ENCODE peak calls at places on chromosome 22, in six cellular contexts. U is HepG2, H is GM12891, I is K562, S is GM12878, D is H1. E is an unnamed sample.

GRCh38 chr22:41687901-41688364 is 734 bp downstream of the SNU13 start:
- DNase-seq in H (no peak), U (no peak), D (no peak), I (peak), S (no peak), E (no peak)

GRCh38 chr22:38841211-38841610 is 2.6 kb downstream of the NPTXR start:
- DNase-seq in I (no peak), S (no peak), D (no peak), H (no peak), U (no peak), E (no peak)

GRCh38 chr22:47116426-47117341 is 354.2 kb downstream of the TBC1D22A start:
- DNase-seq in D (no peak), U (no peak), H (no peak), S (no peak), I (no peak), E (no peak)

GRCh38 chr22:41310336-41310735 is 9.0 kb downstream of the ZC3H7B start:
- DNase-seq in D (no peak), S (no peak), U (no peak), H (no peak), I (no peak), E (no peak)

GRCh38 chr22:19714320-19715252 is at the start of gene SEPTIN5:
- DNase-seq in U (no peak), S (no peak), I (peak), H (no peak), D (peak), E (no peak)

GRCh38 chr22:19038728-19039447 is 83.3 kb downstream of the DGCR2 start:
- DNase-seq in H (no peak), I (no peak), S (no peak), U (no peak), D (no peak), E (no peak)

GRCh38 chr22:25853902-25854301 is 111.9 kb downstream of the MYO18B start:
- DNase-seq in U (peak), S (no peak), I (peak), D (no peak), H (no peak), E (no peak)

GRCh38 chr22:28341001-28341400 is 338.6 kb downstream of the TTC28 start:
- DNase-seq in D (no peak), H (no peak), U (no peak), I (no peak), S (no peak), E (no peak)

GRCh38 chr22:27198518-27199035 is 541.2 kb downstream of the MIAT start:
- DNase-seq in I (no peak), S (no peak), U (no peak), D (no peak), H (no peak), E (no peak)

DNA sequence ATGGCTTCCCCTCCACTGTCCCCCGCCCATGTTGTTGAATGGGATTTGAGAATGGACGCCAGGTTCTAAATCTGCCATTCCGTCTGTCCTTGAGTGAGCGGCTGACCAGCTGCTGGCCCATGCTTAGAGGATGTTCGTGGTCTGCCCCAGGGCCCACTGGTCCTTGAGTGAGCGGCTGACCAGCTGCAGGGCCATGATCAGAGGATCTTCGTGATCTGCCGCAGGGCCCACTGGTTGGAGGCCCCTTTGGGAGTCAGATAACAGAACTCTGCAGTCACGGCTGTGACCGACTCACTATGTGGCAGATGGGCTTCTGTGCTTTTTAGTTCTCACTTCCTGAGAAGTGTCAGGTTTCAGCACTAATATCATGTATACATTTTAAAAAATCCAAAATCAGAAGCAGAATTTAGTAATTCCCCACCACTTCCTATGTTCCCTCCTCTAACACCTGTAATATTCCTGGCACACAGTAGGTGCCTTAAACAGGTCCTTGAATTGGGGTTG is 54.1 kb downstream of the MICAL3 start:
- DNase-seq in I (peak), D (no peak), S (no peak), H (no peak), U (no peak), E (no peak)
- TF ChIP-seq POLR2A in I (no peak), D (no peak), S (no peak), H (no peak), U (no peak), E (no peak)

GRCh38 chr22:48711669-48712068 is 1116.0 kb downstream of the BRD1 start:
- DNase-seq in S (no peak), I (no peak), U (no peak), D (no peak), H (no peak), E (no peak)

GRCh38 chr22:48709976-48710375 is 1117.7 kb downstream of the BRD1 start:
- DNase-seq in D (no peak), H (no peak), U (no peak), S (no peak), I (no peak), E (no peak)

GRCh38 chr22:48711031-48711431 is 1116.6 kb downstream of the BRD1 start:
- DNase-seq in H (no peak), D (no peak), S (no peak), U (no peak), I (no peak), E (no peak)

GRCh38 chr22:48709453-48709852 is 1118.2 kb downstream of the BRD1 start:
- DNase-seq in H (no peak), S (no peak), D (no peak), U (no peak), I (no peak), E (no peak)

DNA sequence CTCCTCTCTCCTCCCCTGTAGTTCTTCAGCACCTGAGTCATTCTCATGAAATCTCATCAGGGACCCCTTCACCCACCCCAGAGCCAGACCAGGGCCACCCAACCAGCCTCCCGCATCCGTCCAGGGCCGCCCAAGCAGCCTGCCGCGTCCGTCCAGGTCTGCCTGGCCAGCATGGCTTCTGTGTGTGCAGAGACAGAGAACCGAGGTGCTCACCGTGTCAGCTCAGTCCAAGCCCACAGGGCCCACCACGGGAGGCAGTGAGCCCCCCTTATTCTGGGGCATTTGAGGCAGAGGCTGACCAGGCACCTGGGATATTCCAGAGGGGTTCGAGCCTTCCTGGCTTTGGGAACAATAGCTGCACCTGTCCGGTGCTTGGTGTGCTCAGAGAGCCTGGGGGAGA is 1117.3 kb downstream of the BRD1 start:
- DNase-seq in S (no peak), H (no peak), I (no peak), D (no peak), U (no peak), E (no peak)
- TF ChIP-seq TAF1 in S (no peak), H (no peak), I (no peak), D (no peak), U (no peak), E (no peak)

GRCh38 chr22:46112405-46112804 is 37.9 kb upstream of the PPARA start:
- DNase-seq in S (no peak), I (no peak), U (no peak), H (no peak), D (no peak), E (no peak)

GRCh38 chr22:46108564-46109473 is 41.5 kb upstream of the PPARA start:
- DNase-seq in I (peak), U (peak), H (no peak), D (no peak), S (no peak), E (no peak)

GRCh38 chr22:46111645-46112306 is 38.5 kb upstream of the PPARA start:
- DNase-seq in I (no peak), S (no peak), H (no peak), U (no peak), D (no peak), E (no peak)

GRCh38 chr22:46109474-46110003 is 40.8 kb upstream of the PPARA start:
- DNase-seq in S (no peak), U (no peak), H (no peak), I (no peak), D (no peak), E (no peak)

GRCh38 chr22:46110215-46110614 is 40.1 kb upstream of the PPARA start:
- DNase-seq in I (peak), S (no peak), H (no peak), D (no peak), U (no peak), E (no peak)
- TF ChIP-seq POLR2A in I (no peak), S (no peak), H (no peak), D (no peak), U (no peak), E (no peak)

GRCh38 chr22:32880906-32881596 is 79.5 kb downstream of the TIMP3 start:
- DNase-seq in D (no peak), I (peak), H (no peak), S (no peak), U (no peak), E (no peak)
- TF ChIP-seq TAF1 in D (no peak), I (no peak), H (no peak), S (no peak), U (no peak), E (no peak)

GRCh38 chr22:37601540-37602442 is 6.8 kb upstream of the GGA1 start:
- DNase-seq in I (peak), U (peak), H (no peak), D (peak), S (peak), E (no peak)
- TF ChIP-seq POLR2A in I (peak), U (peak), H (no peak), D (no peak), S (no peak), E (no peak)

GRCh38 chr22:20949698-20950183 is 17.3 kb upstream of the AIFM3 start:
- DNase-seq in H (no peak), D (no peak), S (no peak), U (peak), I (no peak), E (no peak)

GRCh38 chr22:20953342-20953608 is 13.8 kb upstream of the AIFM3 start:
- DNase-seq in D (no peak), H (no peak), S (no peak), U (no peak), I (no peak), E (no peak)

GRCh38 chr22:20951932-20952380 is 15.1 kb upstream of the AIFM3 start:
- DNase-seq in D (no peak), S (no peak), H (no peak), U (peak), I (no peak), E (no peak)

GRCh38 chr22:20952544-20953341 is 14.3 kb upstream of the AIFM3 start:
- DNase-seq in H (no peak), I (no peak), S (no peak), D (no peak), U (peak), E (no peak)

DNA sequence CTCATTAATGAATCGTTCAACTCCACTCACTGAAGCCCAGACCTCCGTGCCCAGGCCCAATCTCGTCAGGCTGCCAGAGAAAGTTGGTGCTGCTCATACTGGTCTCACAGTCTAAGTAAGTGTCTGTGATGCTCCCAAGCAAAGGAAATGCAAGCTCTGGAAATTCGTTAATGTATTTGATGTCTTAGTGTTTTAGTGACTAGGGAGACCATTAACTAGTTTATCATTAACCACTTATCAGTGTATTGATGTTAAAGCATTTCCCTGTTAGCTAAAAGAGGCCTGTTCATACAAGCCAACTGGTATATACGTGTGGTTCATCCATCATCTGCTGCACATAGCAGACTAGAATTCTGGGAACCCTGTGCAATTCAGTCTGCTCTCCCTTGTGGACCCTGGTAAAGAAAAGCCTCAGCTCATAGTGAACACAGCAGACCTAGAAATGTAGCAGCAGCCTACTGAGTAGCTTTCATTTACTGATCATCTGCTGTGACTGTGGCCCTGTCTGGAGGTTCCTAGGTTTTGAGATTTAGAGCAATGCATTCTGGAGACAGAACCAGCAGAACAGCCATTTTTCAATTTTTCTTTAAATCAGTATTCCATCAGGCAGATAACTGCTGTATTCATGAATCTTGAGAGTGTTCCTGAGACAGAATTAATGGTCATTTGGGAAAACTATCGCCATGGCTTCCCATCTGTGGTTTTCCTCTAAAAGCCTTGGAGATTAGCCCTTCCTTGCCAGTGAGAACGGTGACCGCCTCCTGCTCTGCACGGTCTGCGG is 15.7 kb upstream of the AIFM3 start:
- DNase-seq in I (no peak), S (no peak), D (no peak), H (no peak), U (peak), E (no peak)
- TF ChIP-seq TAF1 in I (no peak), S (no peak), D (no peak), H (no peak), U (peak), E (no peak)

DNA sequence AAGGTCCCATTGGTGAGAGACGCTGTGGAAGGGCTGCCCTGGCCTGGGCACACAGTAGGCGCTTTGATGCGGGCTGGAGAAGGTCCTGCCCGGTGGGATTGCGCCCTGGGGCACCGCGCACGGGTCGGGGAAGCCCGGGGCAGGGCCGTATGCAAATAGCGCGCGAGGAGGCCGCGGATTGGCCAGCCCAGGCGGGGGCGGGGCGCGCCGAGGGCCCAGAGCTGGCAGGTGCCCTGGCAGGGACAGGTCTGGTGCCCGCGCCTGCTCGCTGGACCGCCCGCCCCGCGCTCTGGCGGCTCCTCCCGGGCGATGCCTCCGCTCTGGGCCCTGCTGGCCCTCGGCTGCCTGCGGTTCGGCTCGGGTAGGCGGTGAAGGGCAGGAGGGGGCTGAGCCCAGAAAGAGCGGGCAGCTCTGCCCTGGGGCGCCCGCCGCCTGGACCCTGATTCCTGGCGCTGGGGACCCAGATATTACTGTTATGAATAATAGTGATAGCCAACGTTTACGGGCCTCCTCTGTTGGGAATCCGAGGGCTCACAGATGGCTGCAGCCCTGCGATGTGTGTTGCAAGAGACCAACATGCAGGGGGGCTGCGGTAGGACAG is at the start of gene UPK3A:
- DNase-seq in I (no peak), D (peak), S (no peak), U (no peak), H (peak), E (no peak)
- TF ChIP-seq POLR2A in I (no peak), D (no peak), S (no peak), U (no peak), H (no peak), E (no peak)

DNA sequence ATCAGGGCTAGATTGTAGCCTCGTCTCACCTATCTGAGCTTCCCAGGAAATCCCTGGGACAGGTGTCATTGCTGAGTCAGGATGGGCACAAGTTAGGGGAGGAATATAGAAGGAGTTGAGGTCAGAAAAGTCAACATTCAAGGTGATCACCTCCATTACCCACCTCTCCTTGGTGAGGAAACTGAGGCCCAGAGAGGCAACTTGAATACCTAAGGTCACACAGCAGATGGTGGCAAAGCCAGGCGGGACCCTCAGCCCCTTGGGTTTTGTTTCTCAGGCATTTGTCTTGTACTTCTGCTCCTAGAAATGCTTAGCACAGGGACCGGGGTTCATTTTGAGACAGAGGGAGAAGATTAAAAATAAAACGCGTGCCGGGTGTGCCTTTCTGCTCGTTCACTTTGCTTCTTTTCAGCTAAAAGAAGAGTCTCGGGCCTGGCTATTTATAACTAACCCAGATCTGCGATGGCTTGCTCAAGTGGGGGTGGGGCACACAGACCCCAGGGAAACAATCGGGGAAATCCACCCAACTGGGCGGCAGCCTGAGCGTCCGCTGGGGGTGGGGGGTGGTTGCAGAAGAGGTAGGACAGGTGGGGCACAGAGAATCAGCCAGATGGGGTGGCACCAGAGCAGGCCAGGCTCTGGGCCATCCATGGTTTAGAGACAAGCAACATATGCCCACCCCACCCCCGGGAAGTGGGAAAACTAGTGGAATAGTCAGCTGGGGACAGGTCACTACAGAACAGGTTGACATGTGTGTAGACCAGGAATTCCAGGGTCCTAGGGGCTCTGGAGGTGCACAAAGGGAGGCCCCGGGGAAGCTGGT is 3.9 kb upstream of the GNAZ start:
- DNase-seq in U (no peak), D (no peak), H (no peak), I (no peak), S (no peak), E (peak)
- TF ChIP-seq TAF1 in U (no peak), D (no peak), H (no peak), I (no peak), S (no peak), E (no peak)

E was measured in GM12892.